ENCODE peak calls at places on chromosomes 3 and 15, in eight cellular contexts. One of them, this sample, is unnamed.

GRCh38 chr3:64011685-64012084 is 11.6 kb downstream of the PSMD6 start:
- DNase-seq in brain microvascular endothelial cell: peak
- DNase-seq in CD8-positive, alpha-beta memory T cell: no peak
- DNase-seq in Peyer's patch: no peak
- DNase-seq in CD4-positive, alpha-beta memory T cell: no peak
- DNase-seq in RWPE1: peak
- DNase-seq in hepatocyte: peak
- DNase-seq in stomach: no peak
- DNase-seq in this sample: no peak

GRCh38 chr15:55993804-55994539 is 560 bp upstream of the NEDD4 start:
- DNase-seq in CD4-positive, alpha-beta memory T cell: no peak
- DNase-seq in CD8-positive, alpha-beta memory T cell: no peak
- DNase-seq in stomach: no peak
- DNase-seq in hepatocyte: no peak
- DNase-seq in Peyer's patch: no peak
- DNase-seq in brain microvascular endothelial cell: peak
- DNase-seq in RWPE1: peak
- DNase-seq in this sample: peak

GRCh38 chr15:59138243-59138642 is 33.3 kb downstream of the CCNB2 start:
- DNase-seq in stomach: peak
- DNase-seq in RWPE1: no peak
- DNase-seq in hepatocyte: peak
- DNase-seq in CD4-positive, alpha-beta memory T cell: peak
- DNase-seq in CD8-positive, alpha-beta memory T cell: peak
- DNase-seq in brain microvascular endothelial cell: peak
- DNase-seq in Peyer's patch: peak
- DNase-seq in this sample: peak

GRCh38 chr3:194852836-194853508 is 167.3 kb downstream of the FAM43A start:
- DNase-seq in CD4-positive, alpha-beta memory T cell: no peak
- DNase-seq in hepatocyte: no peak
- DNase-seq in CD8-positive, alpha-beta memory T cell: no peak
- DNase-seq in Peyer's patch: peak
- DNase-seq in stomach: no peak
- DNase-seq in RWPE1: no peak
- DNase-seq in brain microvascular endothelial cell: no peak
- DNase-seq in this sample: peak

GRCh38 chr3:10164546-10165393 is at the start of gene IRAK2:
- DNase-seq in RWPE1: peak
- DNase-seq in stomach: peak
- DNase-seq in Peyer's patch: peak
- DNase-seq in brain microvascular endothelial cell: peak
- DNase-seq in hepatocyte: peak
- DNase-seq in CD8-positive, alpha-beta memory T cell: peak
- DNase-seq in CD4-positive, alpha-beta memory T cell: peak
- DNase-seq in this sample: peak

GRCh38 chr3:138681463-138682215 is 73.1 kb downstream of the FAIM start:
- DNase-seq in Peyer's patch: no peak
- DNase-seq in CD8-positive, alpha-beta memory T cell: no peak
- DNase-seq in brain microvascular endothelial cell: no peak
- DNase-seq in CD4-positive, alpha-beta memory T cell: no peak
- DNase-seq in stomach: no peak
- DNase-seq in hepatocyte: no peak
- DNase-seq in RWPE1: no peak
- DNase-seq in this sample: no peak

GRCh38 chr3:129549006-129549800 is 6.2 kb downstream of the H1-8 start:
- DNase-seq in RWPE1: peak
- DNase-seq in CD4-positive, alpha-beta memory T cell: no peak
- DNase-seq in Peyer's patch: no peak
- DNase-seq in CD8-positive, alpha-beta memory T cell: no peak
- DNase-seq in brain microvascular endothelial cell: no peak
- DNase-seq in stomach: no peak
- DNase-seq in hepatocyte: no peak
- DNase-seq in this sample: peak

GRCh38 chr3:101069796-101070195 is 76.6 kb upstream of the ABI3BP start:
- DNase-seq in stomach: no peak
- DNase-seq in brain microvascular endothelial cell: no peak
- DNase-seq in CD8-positive, alpha-beta memory T cell: no peak
- DNase-seq in Peyer's patch: no peak
- DNase-seq in RWPE1: no peak
- DNase-seq in CD4-positive, alpha-beta memory T cell: no peak
- DNase-seq in hepatocyte: peak
- DNase-seq in this sample: no peak

GRCh38 chr3:136840252-136840651 is 21.3 kb downstream of the SLC35G2 start:
- DNase-seq in brain microvascular endothelial cell: no peak
- DNase-seq in hepatocyte: no peak
- DNase-seq in CD4-positive, alpha-beta memory T cell: no peak
- DNase-seq in CD8-positive, alpha-beta memory T cell: no peak
- DNase-seq in Peyer's patch: no peak
- DNase-seq in stomach: no peak
- DNase-seq in RWPE1: no peak
- DNase-seq in this sample: no peak

GRCh38 chr3:46495901-46496456 is 1.8 kb upstream of the RTP3 start:
- DNase-seq in Peyer's patch: no peak
- DNase-seq in brain microvascular endothelial cell: peak
- DNase-seq in CD8-positive, alpha-beta memory T cell: no peak
- DNase-seq in CD4-positive, alpha-beta memory T cell: no peak
- DNase-seq in stomach: no peak
- DNase-seq in hepatocyte: no peak
- DNase-seq in RWPE1: no peak
- DNase-seq in this sample: peak

DNA sequence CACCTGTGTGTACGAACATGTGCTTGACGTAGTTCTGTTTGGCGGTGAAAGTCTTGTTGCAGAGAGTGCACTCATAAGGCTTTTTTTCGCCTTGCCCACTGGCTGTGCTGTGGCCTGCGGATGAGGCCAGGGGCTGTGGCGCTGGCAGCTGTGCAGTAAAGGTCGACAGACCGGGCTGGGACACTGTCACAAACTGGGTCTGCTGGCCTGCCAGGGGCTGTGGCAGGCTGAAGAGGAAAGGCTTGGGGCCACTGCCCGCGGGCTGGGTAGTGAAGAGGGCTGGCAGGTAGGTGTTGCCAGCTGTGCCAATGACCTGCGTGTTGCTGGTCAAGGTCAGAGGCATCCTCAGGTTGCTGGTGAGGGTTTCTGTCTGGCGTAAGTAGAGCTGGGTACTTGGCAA is 56.4 kb downstream of the TIGIT start:
- DNase-seq in brain microvascular endothelial cell: no peak
- DNase-seq in stomach: no peak
- DNase-seq in CD4-positive, alpha-beta memory T cell: no peak
- DNase-seq in Peyer's patch: no peak
- DNase-seq in RWPE1: no peak
- DNase-seq in hepatocyte: no peak
- DNase-seq in CD8-positive, alpha-beta memory T cell: no peak
- DNase-seq in this sample: no peak
- H3K27ac ChIP-seq in brain microvascular endothelial cell: no peak
- H3K27ac ChIP-seq in stomach: no peak
- H3K27ac ChIP-seq in CD4-positive, alpha-beta memory T cell: no peak
- H3K27ac ChIP-seq in Peyer's patch: no peak
- H3K27ac ChIP-seq in RWPE1: no peak
- H3K27ac ChIP-seq in hepatocyte: no peak
- H3K27ac ChIP-seq in CD8-positive, alpha-beta memory T cell: no peak
- H3K27ac ChIP-seq in this sample: no peak

GRCh38 chr15:74376825-74377581 is 9.6 kb upstream of the CYP11A1 start:
- DNase-seq in RWPE1: no peak
- DNase-seq in CD8-positive, alpha-beta memory T cell: no peak
- DNase-seq in Peyer's patch: peak
- DNase-seq in brain microvascular endothelial cell: no peak
- DNase-seq in stomach: no peak
- DNase-seq in hepatocyte: no peak
- DNase-seq in CD4-positive, alpha-beta memory T cell: no peak
- DNase-seq in this sample: no peak
- H3K27ac ChIP-seq in RWPE1: no peak
- H3K27ac ChIP-seq in CD8-positive, alpha-beta memory T cell: no peak
- H3K27ac ChIP-seq in Peyer's patch: no peak
- H3K27ac ChIP-seq in brain microvascular endothelial cell: no peak
- H3K27ac ChIP-seq in stomach: no peak
- H3K27ac ChIP-seq in hepatocyte: no peak
- H3K27ac ChIP-seq in CD4-positive, alpha-beta memory T cell: no peak
- H3K27ac ChIP-seq in this sample: no peak

DNA sequence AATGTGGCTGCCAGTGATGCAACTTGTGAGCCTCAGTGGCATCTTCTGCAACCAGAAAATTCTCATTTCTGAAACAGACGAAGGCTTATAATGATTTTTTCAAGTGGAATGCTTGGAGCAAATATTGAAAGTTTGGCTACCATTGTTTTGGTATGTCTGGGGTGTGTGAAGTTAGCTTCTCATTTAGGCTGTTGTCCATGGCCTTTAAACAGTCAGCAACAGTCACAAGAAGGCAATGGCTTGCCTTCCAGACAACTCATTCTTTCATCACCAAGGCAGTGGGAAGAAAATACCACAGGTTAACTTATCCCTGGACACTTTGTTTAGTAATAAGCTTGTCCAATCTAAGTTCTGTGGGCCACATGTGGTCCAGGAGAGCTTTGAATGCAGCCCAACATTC is 4.7 kb upstream of the BNC1 start:
- DNase-seq in brain microvascular endothelial cell: no peak
- DNase-seq in hepatocyte: no peak
- DNase-seq in stomach: no peak
- DNase-seq in Peyer's patch: no peak
- DNase-seq in CD8-positive, alpha-beta memory T cell: no peak
- DNase-seq in RWPE1: no peak
- DNase-seq in CD4-positive, alpha-beta memory T cell: no peak
- DNase-seq in this sample: no peak
- H3K27ac ChIP-seq in brain microvascular endothelial cell: no peak
- H3K27ac ChIP-seq in hepatocyte: no peak
- H3K27ac ChIP-seq in stomach: no peak
- H3K27ac ChIP-seq in Peyer's patch: no peak
- H3K27ac ChIP-seq in CD8-positive, alpha-beta memory T cell: no peak
- H3K27ac ChIP-seq in RWPE1: peak
- H3K27ac ChIP-seq in CD4-positive, alpha-beta memory T cell: no peak
- H3K27ac ChIP-seq in this sample: peak

GRCh38 chr3:71047616-71048531 is 535.7 kb downstream of the FOXP1 start:
- DNase-seq in hepatocyte: no peak
- DNase-seq in brain microvascular endothelial cell: no peak
- DNase-seq in CD4-positive, alpha-beta memory T cell: no peak
- DNase-seq in Peyer's patch: no peak
- DNase-seq in stomach: no peak
- DNase-seq in RWPE1: no peak
- DNase-seq in CD8-positive, alpha-beta memory T cell: no peak
- DNase-seq in this sample: no peak
- H3K27ac ChIP-seq in hepatocyte: peak
- H3K27ac ChIP-seq in brain microvascular endothelial cell: no peak
- H3K27ac ChIP-seq in CD4-positive, alpha-beta memory T cell: no peak
- H3K27ac ChIP-seq in Peyer's patch: no peak
- H3K27ac ChIP-seq in stomach: no peak
- H3K27ac ChIP-seq in RWPE1: no peak
- H3K27ac ChIP-seq in CD8-positive, alpha-beta memory T cell: no peak
- H3K27ac ChIP-seq in this sample: no peak

This sample was measured in PC-9.